ENCODE peak calls at places on chromosomes 3 and 15, in six cellular contexts. W is psoas muscle, G is heart left ventricle, K is Panc1, E is testis, I is A549. S is an unnamed sample.

GRCh38 chr15:31740203-31740602 is 290.1 kb upstream of the CHRNA7 start:
- DNase-seq in W (no peak), G (no peak), K (no peak), E (no peak), I (peak; percentile 15), S (no peak)

GRCh38 chr15:53378096-53378620 is 381.3 kb downstream of the WDR72 start:
- DNase-seq in W (no peak), G (no peak), K (no peak), E (no peak), I (no peak), S (no peak)

GRCh38 chr3:81761904-81762565 is 590 bp upstream of the GBE1 start:
- DNase-seq in W (no peak), G (no peak), K (no peak), E (no peak), I (no peak), S (no peak)

GRCh38 chr3:2880357-2880756 is 229.8 kb downstream of the IL5RA start:
- DNase-seq in W (no peak), G (no peak), K (no peak), E (no peak), I (no peak), S (no peak)

GRCh38 chr3:158936530-158937113 is 134.8 kb downstream of the MFSD1 start:
- DNase-seq in W (no peak), G (no peak), K (no peak), E (no peak), I (peak; percentile 1), S (no peak)

GRCh38 chr15:65365229-65365628 is 12.6 kb downstream of the IGDCC3 start:
- DNase-seq in W (no peak), G (no peak), K (no peak), E (no peak), I (no peak), S (no peak)

GRCh38 chr15:60462027-60462426 is 16.9 kb downstream of the ICE2 start:
- DNase-seq in W (no peak), G (no peak), K (no peak), E (no peak), I (no peak), S (no peak)

GRCh38 chr3:194058189-194058571 is 77.8 kb upstream of the HES1 start:
- DNase-seq in W (peak; percentile 69), G (peak; percentile 71), K (no peak), E (peak; percentile 72), I (no peak), S (peak; percentile 66)

GRCh38 chr3:69649713-69650419 is 89.4 kb upstream of the MITF start:
- DNase-seq in W (no peak), G (no peak), K (no peak), E (no peak), I (no peak), S (no peak)

GRCh38 chr3:14096742-14097141 is 27.9 kb downstream of the CHCHD4 start:
- DNase-seq in W (no peak), G (no peak), K (no peak), E (no peak), I (peak; percentile 23), S (no peak)

GRCh38 chr15:66931768-66932633 is 133.4 kb upstream of the SMAD3 start:
- DNase-seq in W (no peak), G (no peak), K (peak; percentile 83), E (no peak), I (peak; percentile 97), S (peak; percentile 85)

GRCh38 chr3:114404590-114404989 is 110.8 kb downstream of the TIGIT start:
- DNase-seq in W (no peak), G (no peak), K (no peak), E (no peak), I (no peak), S (no peak)

GRCh38 chr3:141913150-141913811 is 36.8 kb downstream of the ATP1B3 start:
- DNase-seq in W (no peak), G (no peak), K (no peak), E (peak; percentile 34), I (peak; percentile 77), S (peak; percentile 50)

GRCh38 chr15:70248116-70249025 is 150.7 kb upstream of the TLE3 start:
- DNase-seq in W (no peak), G (no peak), K (no peak), E (no peak), I (no peak), S (no peak)

GRCh38 chr15:29086891-29087290 is 182.7 kb downstream of the NSMCE3 start:
- DNase-seq in W (no peak), G (no peak), K (no peak), E (no peak), I (no peak), S (no peak)

GRCh38 chr15:26212109-26212508 is 349.0 kb upstream of the ATP10A start:
- DNase-seq in W (no peak), G (no peak), K (no peak), E (no peak), I (no peak), S (no peak)

GRCh38 chr15:99731336-99732267 is 1.6 kb downstream of the LYSMD4 start:
- DNase-seq in W (no peak), G (peak; percentile 36), K (no peak), E (peak; percentile 51), I (no peak), S (no peak)

GRCh38 chr15:42274693-42274971 is 1.4 kb upstream of the TMEM87A start:
- DNase-seq in W (no peak), G (no peak), K (no peak), E (peak; percentile 18), I (no peak), S (no peak)

GRCh38 chr3:105837143-105837740 is 31.6 kb downstream of the CBLB start:
- DNase-seq in W (no peak), G (no peak), K (no peak), E (no peak), I (no peak), S (no peak)

GRCh38 chr15:44726136-44726535 is 10.2 kb upstream of the TRIM69 start:
- DNase-seq in W (no peak), G (no peak), K (no peak), E (no peak), I (no peak), S (no peak)

GRCh38 chr3:196127308-196128040 is 45.6 kb upstream of the TFRC start:
- DNase-seq in W (no peak), G (no peak), K (no peak), E (no peak), I (no peak), S (no peak)

GRCh38 chr15:47542312-47543094 is 174.8 kb upstream of the SEMA6D start:
- DNase-seq in W (no peak), G (no peak), K (no peak), E (no peak), I (no peak), S (no peak)

GRCh38 chr3:158775001-158775400 is 26.9 kb upstream of the MFSD1 start:
- DNase-seq in W (no peak), G (no peak), K (no peak), E (no peak), I (no peak), S (no peak)

DNA sequence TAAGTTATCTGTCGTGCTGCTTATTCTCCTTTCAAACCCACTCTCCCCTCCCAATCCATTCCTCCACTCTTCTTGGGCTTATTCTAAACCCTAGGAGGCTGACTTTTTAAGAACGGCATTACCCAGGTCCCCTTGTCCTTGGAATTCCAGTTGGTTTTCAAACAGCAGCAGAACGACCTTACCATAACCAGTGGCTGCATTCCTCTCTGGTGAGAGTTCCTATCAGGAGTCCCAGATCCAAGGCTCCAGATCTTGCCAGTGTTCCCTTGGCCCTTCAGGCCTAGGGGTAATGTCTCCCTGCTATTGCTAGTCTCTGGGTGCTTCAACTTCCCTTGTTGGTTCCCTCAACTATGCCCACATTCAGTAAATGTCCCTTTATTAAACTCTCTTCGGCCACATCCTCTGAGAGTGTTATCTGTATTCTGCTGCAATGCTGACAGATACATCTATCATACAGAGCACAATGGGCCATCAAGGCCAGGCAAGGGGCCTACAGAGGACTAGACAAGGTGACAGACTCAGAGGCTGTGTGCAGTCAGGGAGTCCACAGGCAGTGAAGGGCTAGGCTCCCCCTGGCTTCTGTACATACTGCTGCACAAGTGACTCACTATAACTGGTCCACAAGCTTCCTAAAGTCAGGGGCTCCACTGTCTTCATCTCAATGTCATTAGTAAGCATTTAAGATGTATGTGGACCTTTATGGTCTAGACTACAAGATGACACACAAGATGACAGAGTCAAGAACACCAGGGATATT is 10.1 kb downstream of the LYSMD2 start:
- DNase-seq in W (no peak), G (no peak), K (no peak), E (no peak), I (peak; percentile 49), S (no peak)
- H3K27ac ChIP-seq in W (peak overlapping the region; percentile 62), G (no peak overlapping the region), K (no peak overlapping the region), E (no peak overlapping the region), I (peak overlapping the region; percentile 5), S (no peak overlapping the region)

DNA sequence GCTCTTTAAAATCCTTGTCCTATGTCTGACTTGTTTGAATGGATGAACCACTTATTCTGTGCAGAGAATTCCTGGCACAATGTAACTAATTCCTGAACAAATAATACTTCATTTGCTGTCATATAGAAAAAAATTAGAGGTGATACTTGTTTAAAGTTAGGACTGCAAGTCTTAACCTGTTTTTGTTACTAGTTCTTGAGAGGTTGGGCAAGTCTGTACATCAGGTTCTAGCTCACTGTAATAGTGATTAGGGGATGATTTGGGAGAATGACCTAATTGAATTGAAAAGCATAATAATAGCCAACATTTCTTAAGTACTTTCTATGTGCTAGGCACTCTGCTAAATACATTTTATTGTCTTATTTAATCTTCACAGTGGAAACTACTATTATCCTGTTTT is 49.3 kb downstream of the GMPS start:
- DNase-seq in W (no peak), G (no peak), K (no peak), E (no peak), I (no peak), S (peak; percentile 57)
- TF ChIP-seq CTCF in W (no peak), G (no peak), K (no peak), E (no peak), I (no peak), S (no peak)

GRCh38 chr3:31848163-31848848 is 132.8 kb downstream of the OSBPL10 start:
- DNase-seq in W (no peak), G (no peak), K (no peak), E (peak; percentile 36), I (no peak), S (no peak)
- H3K27ac ChIP-seq in W (no peak overlapping the region), G (no peak overlapping the region), K (no peak overlapping the region), E (peak overlapping the region; percentile 54), I (no peak overlapping the region), S (no peak overlapping the region)

GRCh38 chr3:107208100-107208499 is 169.1 kb upstream of the CCDC54 start:
- DNase-seq in W (no peak), G (peak; percentile 28), K (no peak), E (peak; percentile 77), I (peak; percentile 49), S (peak; percentile 70)

GRCh38 chr3:107204121-107204520 is 173.1 kb upstream of the CCDC54 start:
- DNase-seq in W (no peak), G (no peak), K (no peak), E (no peak), I (no peak), S (no peak)

GRCh38 chr3:107205354-107205753 is 171.9 kb upstream of the CCDC54 start:
- DNase-seq in W (no peak), G (no peak), K (no peak), E (no peak), I (no peak), S (no peak)

GRCh38 chr3:107206945-107207344 is 170.3 kb upstream of the CCDC54 start:
- DNase-seq in W (no peak), G (peak; percentile 45), K (no peak), E (no peak), I (no peak), S (no peak)

DNA sequence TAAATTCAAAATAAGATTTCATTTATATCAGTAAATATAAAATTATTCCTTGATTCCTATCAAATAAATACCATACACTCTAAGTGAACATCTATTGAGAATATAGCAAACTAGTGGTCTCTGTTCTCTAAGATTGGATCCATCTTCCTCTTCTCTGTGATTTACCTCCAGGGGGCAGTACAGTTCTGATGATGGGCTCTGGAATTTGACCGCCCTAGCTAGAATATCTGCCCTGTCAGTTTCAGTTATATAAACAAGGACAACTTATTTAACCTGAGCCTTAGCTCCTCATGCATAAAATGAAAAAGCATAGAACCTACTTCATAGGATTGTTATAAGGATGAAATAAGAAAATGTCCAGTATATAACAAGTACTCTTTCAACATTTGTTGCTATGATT is 171.1 kb upstream of the CCDC54 start:
- DNase-seq in W (no peak), G (no peak), K (no peak), E (no peak), I (peak; percentile 51), S (peak; percentile 49)
- TF ChIP-seq CTCF in W (peak; percentile 68), G (peak; percentile 69), K (peak; percentile 60), E (peak; percentile 58), I (peak; percentile 56), S (peak; percentile 45)

S was measured in RWPE1.